ENCODE peak calls at places on chromosomes 5 and 9, in four cellular contexts. A, V, T and H are unnamed samples.

GRCh38 chr9:92911496-92912475 is 33.9 kb upstream of the ZNF484 start:
- DNase-seq in A (no peak), V (no peak), T (no peak), H (no peak)

GRCh38 chr5:119316116-119316515 is 39.7 kb upstream of the TNFAIP8 start:
- DNase-seq in A (no peak), V (no peak), T (no peak), H (no peak)

GRCh38 chr5:57277085-57277484 is 103.2 kb downstream of the GPBP1 start:
- DNase-seq in A (no peak), V (no peak), T (no peak), H (no peak)

GRCh38 chr5:105506692-105507277 is 1944.2 kb upstream of the NUDT12 start:
- DNase-seq in A (no peak), V (no peak), T (no peak), H (no peak)

GRCh38 chr9:121281614-121282291 is 13.8 kb downstream of the GSN start:
- DNase-seq in A (no peak), V (no peak), T (no peak), H (no peak)

GRCh38 chr9:93598647-93599241 is 22.4 kb downstream of the PHF2 start:
- DNase-seq in A (no peak), V (peak), T (no peak), H (no peak)

GRCh38 chr9:120891255-120891954 is 14.4 kb upstream of the PHF19 start:
- DNase-seq in A (no peak), V (no peak), T (no peak), H (no peak)

GRCh38 chr5:98796197-98796972 is 22.9 kb downstream of the RGMB start:
- DNase-seq in A (peak), V (peak), T (no peak), H (peak)

GRCh38 chr5:30605693-30606268 is 587.7 kb upstream of the CDH6 start:
- DNase-seq in A (no peak), V (no peak), T (no peak), H (no peak)

GRCh38 chr5:77776606-77777206 is 567 bp upstream of the TBCA start:
- DNase-seq in A (no peak), V (no peak), T (no peak), H (no peak)

GRCh38 chr5:77774981-77775772 is 962 bp downstream of the TBCA start:
- DNase-seq in A (no peak), V (no peak), T (no peak), H (no peak)

GRCh38 chr5:77777911-77778310 is 1.8 kb upstream of the TBCA start:
- DNase-seq in A (no peak), V (no peak), T (no peak), H (no peak)

GRCh38 chr5:77777281-77777892 is 1.2 kb upstream of the TBCA start:
- DNase-seq in A (no peak), V (no peak), T (no peak), H (no peak)

GRCh38 chr5:77775773-77776605 is at the start of gene TBCA:
- DNase-seq in A (peak), V (peak), T (peak), H (peak)
- TF ChIP-seq POLR2A in A (peak), V (peak), T (peak), H (peak)

GRCh38 chr9:97572196-97572891 is 60.8 kb downstream of the TSTD2 start:
- DNase-seq in A (no peak), V (peak), T (no peak), H (no peak)

GRCh38 chr9:97573482-97574073 is 59.6 kb downstream of the TSTD2 start:
- DNase-seq in A (no peak), V (no peak), T (no peak), H (no peak)

GRCh38 chr9:97570899-97571298 is 62.3 kb downstream of the TSTD2 start:
- DNase-seq in A (no peak), V (peak), T (no peak), H (no peak)

GRCh38 chr9:97572892-97573365 is 60.2 kb downstream of the TSTD2 start:
- DNase-seq in A (no peak), V (no peak), T (no peak), H (no peak)

GRCh38 chr9:97571664-97572063 is 61.5 kb downstream of the TSTD2 start:
- DNase-seq in A (no peak), V (peak), T (no peak), H (no peak)
- TF ChIP-seq POLR2AphosphoS5 in A (no peak), V (no peak), T (no peak), H (no peak)

GRCh38 chr9:115359011-115359780 is 241.2 kb upstream of the TNC start:
- DNase-seq in A (no peak), V (no peak), T (no peak), H (no peak)

GRCh38 chr9:115349542-115349941 is 231.6 kb upstream of the TNC start:
- DNase-seq in A (no peak), V (no peak), T (no peak), H (no peak)

GRCh38 chr9:115350548-115350947 is 232.6 kb upstream of the TNC start:
- DNase-seq in A (no peak), V (no peak), T (no peak), H (no peak)

GRCh38 chr9:115353681-115354080 is 235.7 kb upstream of the TNC start:
- DNase-seq in A (no peak), V (no peak), T (no peak), H (no peak)
- TF ChIP-seq TAF1 in A (no peak), V (no peak), T (no peak), H (no peak)

GRCh38 chr9:107751522-107752235 is 262.1 kb upstream of the KLF4 start:
- DNase-seq in A (no peak), V (no peak), T (peak), H (no peak)

GRCh38 chr9:107749787-107750444 is 260.3 kb upstream of the KLF4 start:
- DNase-seq in A (no peak), V (peak), T (no peak), H (no peak)

GRCh38 chr9:107755267-107755666 is 265.7 kb upstream of the KLF4 start:
- DNase-seq in A (no peak), V (no peak), T (no peak), H (no peak)

GRCh38 chr9:107756091-107756490 is 266.5 kb upstream of the KLF4 start:
- DNase-seq in A (no peak), V (no peak), T (no peak), H (no peak)

DNA sequence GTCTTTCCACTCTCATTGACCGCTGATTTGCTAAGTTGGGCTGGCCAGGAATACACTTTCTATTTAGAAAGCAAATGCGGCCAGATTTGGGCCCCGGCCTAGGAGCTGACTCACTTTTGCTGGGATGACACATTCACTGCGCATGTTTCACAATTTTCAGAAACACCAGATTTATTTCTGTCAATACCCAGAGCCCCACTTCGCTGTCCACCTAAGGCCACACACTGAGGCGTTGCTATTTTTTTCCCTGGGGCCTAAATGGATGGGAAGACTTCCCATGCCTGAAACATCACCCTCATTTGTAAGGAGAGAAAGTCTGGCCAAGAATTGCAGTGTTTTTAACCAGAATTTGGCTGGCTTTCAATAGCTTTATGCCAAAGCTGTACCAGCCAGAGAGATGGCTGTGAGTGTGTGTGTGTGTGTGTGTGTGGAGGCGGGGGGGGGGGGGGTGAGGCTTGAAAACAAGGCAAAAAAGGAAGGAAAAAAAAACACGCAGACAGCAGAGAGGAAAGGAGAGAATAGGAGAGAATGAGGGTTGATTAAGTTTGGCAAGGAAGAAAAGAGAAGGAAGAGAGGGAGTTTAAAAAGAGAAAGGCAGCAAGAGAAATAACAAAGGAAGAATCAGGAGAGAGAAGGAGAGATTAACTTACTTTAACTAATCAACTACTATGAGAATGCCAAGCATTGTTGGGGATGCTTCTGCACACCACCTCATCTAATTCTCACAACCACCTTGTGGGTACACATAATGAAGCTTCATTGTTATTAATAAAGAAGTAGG is 261.4 kb upstream of the KLF4 start:
- DNase-seq in A (no peak), V (no peak), T (no peak), H (no peak)
- TF ChIP-seq POLR2A in A (no peak), V (no peak), T (no peak), H (no peak)

GRCh38 chr9:132984202-132985062 is 5.9 kb downstream of the GFI1B start:
- DNase-seq in A (no peak), V (no peak), T (no peak), H (no peak)
- TF ChIP-seq POLR2AphosphoS5 in A (no peak), V (no peak), T (no peak), H (no peak)

GRCh38 chr5:58887721-58888409 is 305.0 kb downstream of the RAB3C start:
- DNase-seq in A (no peak), V (no peak), T (no peak), H (no peak)
- TF ChIP-seq TAF1 in A (no peak), V (no peak), T (no peak), H (no peak)